ENCODE peak calls at places on chromosomes 5 and 9, in five cellular contexts. One of them, this sample, is unnamed.

GRCh38 chr9:121838757-121839669 is 187.6 kb downstream of the DAB2IP start:
- DNase-seq in A673: peak
- DNase-seq in fibroblast of the aortic adventitia: no peak
- DNase-seq in A549: no peak
- DNase-seq in kidney epithelial cell: no peak
- DNase-seq in this sample: no peak

GRCh38 chr9:14710804-14711203 is 11.7 kb downstream of the CER1 start:
- DNase-seq in A673: no peak
- DNase-seq in fibroblast of the aortic adventitia: peak
- DNase-seq in A549: no peak
- DNase-seq in kidney epithelial cell: no peak
- DNase-seq in this sample: no peak

GRCh38 chr5:54180616-54181015 is 129.8 kb downstream of the ARL15 start:
- DNase-seq in A673: no peak
- DNase-seq in fibroblast of the aortic adventitia: no peak
- DNase-seq in A549: no peak
- DNase-seq in kidney epithelial cell: no peak
- DNase-seq in this sample: peak

GRCh38 chr9:82090041-82090440 is 101.5 kb downstream of the SPATA31D1 start:
- DNase-seq in A673: no peak
- DNase-seq in fibroblast of the aortic adventitia: no peak
- DNase-seq in A549: no peak
- DNase-seq in kidney epithelial cell: no peak
- DNase-seq in this sample: no peak

GRCh38 chr5:103929310-103930003 is 366.9 kb upstream of the NUDT12 start:
- DNase-seq in A673: no peak
- DNase-seq in fibroblast of the aortic adventitia: no peak
- DNase-seq in A549: no peak
- DNase-seq in kidney epithelial cell: no peak
- DNase-seq in this sample: no peak

GRCh38 chr9:21801683-21802417 is 586 bp upstream of the MTAP start:
- DNase-seq in A673: peak
- DNase-seq in fibroblast of the aortic adventitia: peak
- DNase-seq in A549: peak
- DNase-seq in kidney epithelial cell: no peak
- DNase-seq in this sample: peak

GRCh38 chr9:26768196-26768595 is 124.4 kb downstream of the CAAP1 start:
- DNase-seq in A673: peak
- DNase-seq in fibroblast of the aortic adventitia: peak
- DNase-seq in A549: no peak
- DNase-seq in kidney epithelial cell: no peak
- DNase-seq in this sample: no peak

GRCh38 chr5:34847552-34847951 is 8.6 kb downstream of the TTC23L start:
- DNase-seq in A673: no peak
- DNase-seq in fibroblast of the aortic adventitia: no peak
- DNase-seq in A549: no peak
- DNase-seq in kidney epithelial cell: no peak
- DNase-seq in this sample: no peak

GRCh38 chr9:107172160-107172978 is 110.7 kb upstream of the RAD23B start:
- DNase-seq in A673: peak
- DNase-seq in fibroblast of the aortic adventitia: peak
- DNase-seq in A549: peak
- DNase-seq in kidney epithelial cell: peak
- DNase-seq in this sample: peak

GRCh38 chr9:134689320-134690181 is 47.9 kb downstream of the COL5A1 start:
- DNase-seq in A673: peak
- DNase-seq in fibroblast of the aortic adventitia: peak
- DNase-seq in A549: peak
- DNase-seq in kidney epithelial cell: no peak
- DNase-seq in this sample: peak

GRCh38 chr9:92974161-92974661 is 26.9 kb downstream of the FGD3 start:
- DNase-seq in A673: no peak
- DNase-seq in fibroblast of the aortic adventitia: no peak
- DNase-seq in A549: no peak
- DNase-seq in kidney epithelial cell: no peak
- DNase-seq in this sample: no peak

GRCh38 chr9:98627291-98627690 is 81.4 kb downstream of the GABBR2 start:
- DNase-seq in A673: no peak
- DNase-seq in fibroblast of the aortic adventitia: no peak
- DNase-seq in A549: no peak
- DNase-seq in kidney epithelial cell: no peak
- DNase-seq in this sample: no peak

GRCh38 chr9:6909186-6909585 is 151.4 kb downstream of the KDM4C start:
- DNase-seq in A673: no peak
- DNase-seq in fibroblast of the aortic adventitia: no peak
- DNase-seq in A549: no peak
- DNase-seq in kidney epithelial cell: no peak
- DNase-seq in this sample: no peak

GRCh38 chr5:171055881-171056454 is 194.2 kb downstream of the RANBP17 start:
- DNase-seq in A673: no peak
- DNase-seq in fibroblast of the aortic adventitia: no peak
- DNase-seq in A549: no peak
- DNase-seq in kidney epithelial cell: no peak
- DNase-seq in this sample: no peak

GRCh38 chr5:55308254-55308836 is 556 bp downstream of the MTREX start:
- DNase-seq in A673: peak
- DNase-seq in fibroblast of the aortic adventitia: peak
- DNase-seq in A549: peak
- DNase-seq in kidney epithelial cell: no peak
- DNase-seq in this sample: peak

GRCh38 chr5:53426878-53427277 is 53.6 kb upstream of the FST start:
- DNase-seq in A673: no peak
- DNase-seq in fibroblast of the aortic adventitia: no peak
- DNase-seq in A549: no peak
- DNase-seq in kidney epithelial cell: no peak
- DNase-seq in this sample: no peak

GRCh38 chr9:13088734-13089427 is 190.6 kb downstream of the MPDZ start:
- DNase-seq in A673: peak
- DNase-seq in fibroblast of the aortic adventitia: peak
- DNase-seq in A549: peak
- DNase-seq in kidney epithelial cell: peak
- DNase-seq in this sample: peak

GRCh38 chr9:121707477-121708424 is 56.3 kb downstream of the DAB2IP start:
- DNase-seq in A673: no peak
- DNase-seq in fibroblast of the aortic adventitia: no peak
- DNase-seq in A549: no peak
- DNase-seq in kidney epithelial cell: no peak
- DNase-seq in this sample: no peak

GRCh38 chr5:38529955-38530644 is 26.3 kb downstream of the LIFR start:
- DNase-seq in A673: no peak
- DNase-seq in fibroblast of the aortic adventitia: no peak
- DNase-seq in A549: no peak
- DNase-seq in kidney epithelial cell: no peak
- DNase-seq in this sample: no peak

GRCh38 chr5:143771229-143772001 is 40.5 kb upstream of the HMHB1 start:
- DNase-seq in A673: no peak
- DNase-seq in fibroblast of the aortic adventitia: peak
- DNase-seq in A549: no peak
- DNase-seq in kidney epithelial cell: no peak
- DNase-seq in this sample: no peak

GRCh38 chr9:127904888-127905728 is 5.7 kb upstream of the ST6GALNAC6 start:
- DNase-seq in A673: no peak
- DNase-seq in fibroblast of the aortic adventitia: no peak
- DNase-seq in A549: no peak
- DNase-seq in kidney epithelial cell: no peak
- DNase-seq in this sample: no peak

GRCh38 chr5:42057254-42057690 is 132.2 kb downstream of the FBXO4 start:
- DNase-seq in A673: peak
- DNase-seq in fibroblast of the aortic adventitia: peak
- DNase-seq in A549: peak
- DNase-seq in kidney epithelial cell: peak
- DNase-seq in this sample: peak

GRCh38 chr9:10331157-10331556 is 281.6 kb downstream of the PTPRD start:
- DNase-seq in A673: no peak
- DNase-seq in fibroblast of the aortic adventitia: no peak
- DNase-seq in A549: no peak
- DNase-seq in kidney epithelial cell: no peak
- DNase-seq in this sample: no peak

GRCh38 chr5:91122663-91123062 is 260.5 kb downstream of the ARRDC3 start:
- DNase-seq in A673: peak
- DNase-seq in fibroblast of the aortic adventitia: no peak
- DNase-seq in A549: no peak
- DNase-seq in kidney epithelial cell: no peak
- DNase-seq in this sample: no peak

GRCh38 chr5:5494489-5495402 is 72.3 kb downstream of the ICE1 start:
- DNase-seq in A673: peak
- DNase-seq in fibroblast of the aortic adventitia: peak
- DNase-seq in A549: no peak
- DNase-seq in kidney epithelial cell: no peak
- DNase-seq in this sample: peak

GRCh38 chr9:21996438-21996837 is 1.8 kb downstream of the CDKN2B-AS1 start:
- DNase-seq in A673: no peak
- DNase-seq in fibroblast of the aortic adventitia: no peak
- DNase-seq in A549: no peak
- DNase-seq in kidney epithelial cell: no peak
- DNase-seq in this sample: no peak

GRCh38 chr5:135887881-135888614 is 7.6 kb downstream of the IL9 start:
- DNase-seq in A673: peak
- DNase-seq in fibroblast of the aortic adventitia: peak
- DNase-seq in A549: peak
- DNase-seq in kidney epithelial cell: peak
- DNase-seq in this sample: peak

DNA sequence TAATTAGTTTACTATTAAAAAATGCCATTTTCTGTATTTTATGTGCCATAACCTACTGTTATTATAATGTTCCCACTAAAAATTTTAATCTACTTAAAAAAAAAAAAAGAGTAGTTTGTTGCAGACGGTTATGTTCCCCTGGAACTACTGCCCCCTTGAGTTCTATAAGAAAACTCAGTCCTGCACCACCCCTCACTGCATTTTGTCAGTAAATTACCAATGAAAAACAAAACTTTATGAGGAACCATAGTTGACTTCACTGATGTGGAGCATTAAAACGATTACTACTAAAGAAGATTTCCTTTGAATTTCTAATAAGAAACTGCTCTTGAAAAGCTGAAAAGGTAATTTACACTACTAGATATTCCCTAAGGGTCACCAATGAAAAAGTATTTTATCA is 288.7 kb downstream of the FBXL17 start:
- DNase-seq in A673: peak
- DNase-seq in fibroblast of the aortic adventitia: peak
- DNase-seq in A549: peak
- DNase-seq in kidney epithelial cell: no peak
- DNase-seq in this sample: no peak
- TF ChIP-seq CTCF in A673: peak
- TF ChIP-seq CTCF in fibroblast of the aortic adventitia: peak
- TF ChIP-seq CTCF in A549: peak
- TF ChIP-seq CTCF in kidney epithelial cell: peak
- TF ChIP-seq CTCF in this sample: peak

GRCh38 chr9:88436379-88436778 is 48.1 kb downstream of the SPIN1 start:
- DNase-seq in A673: no peak
- DNase-seq in fibroblast of the aortic adventitia: no peak
- DNase-seq in A549: no peak
- DNase-seq in kidney epithelial cell: no peak
- DNase-seq in this sample: no peak

GRCh38 chr9:88443480-88444113 is 55.4 kb downstream of the SPIN1 start:
- DNase-seq in A673: no peak
- DNase-seq in fibroblast of the aortic adventitia: no peak
- DNase-seq in A549: no peak
- DNase-seq in kidney epithelial cell: no peak
- DNase-seq in this sample: no peak

GRCh38 chr9:88438819-88439218 is 50.6 kb downstream of the SPIN1 start:
- DNase-seq in A673: no peak
- DNase-seq in fibroblast of the aortic adventitia: no peak
- DNase-seq in A549: no peak
- DNase-seq in kidney epithelial cell: no peak
- DNase-seq in this sample: no peak

GRCh38 chr9:88437210-88438146 is 49.2 kb downstream of the SPIN1 start:
- DNase-seq in A673: no peak
- DNase-seq in fibroblast of the aortic adventitia: no peak
- DNase-seq in A549: no peak
- DNase-seq in kidney epithelial cell: no peak
- DNase-seq in this sample: no peak

DNA sequence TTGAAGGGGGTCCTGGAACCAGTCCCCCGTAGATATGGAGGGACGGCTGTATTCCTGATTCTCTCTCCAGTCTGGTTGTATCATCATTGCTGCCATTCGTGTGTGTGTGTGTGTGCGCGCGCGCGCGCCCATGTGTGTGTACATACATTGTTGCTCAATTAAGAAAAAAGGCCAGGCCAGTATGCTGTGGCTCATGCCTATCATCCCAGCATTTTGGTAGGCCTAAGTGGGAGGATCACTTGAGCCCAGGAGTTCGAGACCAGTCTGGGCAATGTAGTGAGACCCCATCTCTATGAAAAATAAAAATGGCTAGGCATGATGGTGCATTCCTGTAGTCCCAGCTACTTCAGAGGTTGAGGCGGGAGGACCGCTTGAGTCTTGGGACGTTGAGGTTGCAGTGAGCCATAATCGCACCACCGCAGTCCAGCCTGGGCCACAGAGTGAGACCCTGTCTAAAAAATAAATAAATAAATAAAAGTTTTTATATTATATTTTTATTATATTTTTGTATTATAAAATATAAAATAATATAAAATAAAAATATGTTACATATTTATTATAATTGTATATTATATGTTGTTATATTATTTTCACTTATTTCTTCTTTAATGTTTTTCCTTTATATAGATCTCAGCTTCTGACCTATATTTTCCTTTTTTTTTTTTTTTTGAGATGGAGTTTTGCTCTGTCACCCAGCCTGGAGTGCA is 53.2 kb downstream of the SPIN1 start:
- DNase-seq in A673: no peak
- DNase-seq in fibroblast of the aortic adventitia: no peak
- DNase-seq in A549: no peak
- DNase-seq in kidney epithelial cell: no peak
- DNase-seq in this sample: no peak
- TF ChIP-seq CTCF in A673: no peak
- TF ChIP-seq CTCF in fibroblast of the aortic adventitia: no peak
- TF ChIP-seq CTCF in A549: no peak
- TF ChIP-seq CTCF in kidney epithelial cell: no peak
- TF ChIP-seq CTCF in this sample: no peak

GRCh38 chr5:72815580-72816296 is 723 bp upstream of the TNPO1 start:
- DNase-seq in A673: no peak
- DNase-seq in fibroblast of the aortic adventitia: peak
- DNase-seq in A549: peak
- DNase-seq in kidney epithelial cell: no peak
- DNase-seq in this sample: no peak

GRCh38 chr5:72817076-72817476 is 615 bp downstream of the TNPO1 start:
- DNase-seq in A673: no peak
- DNase-seq in fibroblast of the aortic adventitia: peak
- DNase-seq in A549: peak
- DNase-seq in kidney epithelial cell: no peak
- DNase-seq in this sample: no peak

GRCh38 chr5:72814864-72815263 is 1.6 kb upstream of the TNPO1 start:
- DNase-seq in A673: no peak
- DNase-seq in fibroblast of the aortic adventitia: no peak
- DNase-seq in A549: no peak
- DNase-seq in kidney epithelial cell: no peak
- DNase-seq in this sample: no peak

GRCh38 chr5:72817639-72818266 is 1.3 kb downstream of the TNPO1 start:
- DNase-seq in A673: no peak
- DNase-seq in fibroblast of the aortic adventitia: peak
- DNase-seq in A549: no peak
- DNase-seq in kidney epithelial cell: no peak
- DNase-seq in this sample: no peak

GRCh38 chr5:72816297-72817075 is at the start of gene TNPO1:
- DNase-seq in A673: peak
- DNase-seq in fibroblast of the aortic adventitia: peak
- DNase-seq in A549: peak
- DNase-seq in kidney epithelial cell: peak
- DNase-seq in this sample: peak
- TF ChIP-seq CTCF in A673: no peak
- TF ChIP-seq CTCF in fibroblast of the aortic adventitia: no peak
- TF ChIP-seq CTCF in A549: no peak
- TF ChIP-seq CTCF in kidney epithelial cell: no peak
- TF ChIP-seq CTCF in this sample: no peak

GRCh38 chr9:37410969-37411785 is 11.3 kb upstream of the GRHPR start:
- DNase-seq in A673: peak
- DNase-seq in fibroblast of the aortic adventitia: peak
- DNase-seq in A549: no peak
- DNase-seq in kidney epithelial cell: no peak
- DNase-seq in this sample: no peak
- TF ChIP-seq CTCF in A673: peak
- TF ChIP-seq CTCF in fibroblast of the aortic adventitia: peak
- TF ChIP-seq CTCF in A549: peak
- TF ChIP-seq CTCF in kidney epithelial cell: peak
- TF ChIP-seq CTCF in this sample: no peak